ENCODE peak calls at places on chromosomes 3 and 15, in nine cellular contexts. One of them, this sample, is unnamed.

GRCh38 chr15:92011611-92012367 is 158.3 kb downstream of the SLCO3A1 start:
- DNase-seq in thoracic aorta: peak
- DNase-seq in heart left ventricle: peak
- DNase-seq in sigmoid colon: no peak
- DNase-seq in left ventricle myocardium inferior: no peak
- DNase-seq in aorta: peak
- DNase-seq in fibroblast of lung: no peak
- DNase-seq in H1: peak
- DNase-seq in lower lobe of right lung: no peak
- DNase-seq in this sample: no peak

GRCh38 chr3:133330043-133330442 is 69.8 kb upstream of the BFSP2 start:
- DNase-seq in thoracic aorta: no peak
- DNase-seq in heart left ventricle: no peak
- DNase-seq in sigmoid colon: no peak
- DNase-seq in left ventricle myocardium inferior: no peak
- DNase-seq in aorta: no peak
- DNase-seq in fibroblast of lung: no peak
- DNase-seq in H1: peak
- DNase-seq in lower lobe of right lung: no peak
- DNase-seq in this sample: no peak

GRCh38 chr15:81911572-81911971 is 134.2 kb downstream of the MEX3B start:
- DNase-seq in thoracic aorta: no peak
- DNase-seq in heart left ventricle: peak
- DNase-seq in sigmoid colon: no peak
- DNase-seq in left ventricle myocardium inferior: peak
- DNase-seq in aorta: no peak
- DNase-seq in fibroblast of lung: no peak
- DNase-seq in H1: no peak
- DNase-seq in lower lobe of right lung: no peak
- DNase-seq in this sample: no peak

GRCh38 chr15:99120050-99120777 is 15.3 kb downstream of the SYNM start:
- DNase-seq in thoracic aorta: no peak
- DNase-seq in heart left ventricle: no peak
- DNase-seq in sigmoid colon: peak
- DNase-seq in left ventricle myocardium inferior: no peak
- DNase-seq in aorta: no peak
- DNase-seq in fibroblast of lung: no peak
- DNase-seq in H1: no peak
- DNase-seq in lower lobe of right lung: peak
- DNase-seq in this sample: peak

GRCh38 chr3:38107911-38108648 is 28.8 kb downstream of the ACAA1 start:
- DNase-seq in thoracic aorta: no peak
- DNase-seq in heart left ventricle: no peak
- DNase-seq in sigmoid colon: peak
- DNase-seq in left ventricle myocardium inferior: no peak
- DNase-seq in aorta: peak
- DNase-seq in fibroblast of lung: no peak
- DNase-seq in H1: no peak
- DNase-seq in lower lobe of right lung: peak
- DNase-seq in this sample: peak

GRCh38 chr3:43378066-43378935 is 92.0 kb downstream of the SNRK start:
- DNase-seq in thoracic aorta: no peak
- DNase-seq in heart left ventricle: no peak
- DNase-seq in sigmoid colon: no peak
- DNase-seq in left ventricle myocardium inferior: no peak
- DNase-seq in aorta: no peak
- DNase-seq in fibroblast of lung: peak
- DNase-seq in H1: no peak
- DNase-seq in lower lobe of right lung: no peak
- DNase-seq in this sample: no peak

GRCh38 chr15:42286445-42287029 is 13.3 kb upstream of the TMEM87A start:
- DNase-seq in thoracic aorta: no peak
- DNase-seq in heart left ventricle: no peak
- DNase-seq in sigmoid colon: no peak
- DNase-seq in left ventricle myocardium inferior: no peak
- DNase-seq in aorta: no peak
- DNase-seq in fibroblast of lung: peak
- DNase-seq in H1: no peak
- DNase-seq in lower lobe of right lung: no peak
- DNase-seq in this sample: no peak

GRCh38 chr3:194624956-194625355 is 8.3 kb downstream of the TMEM44 start:
- DNase-seq in thoracic aorta: no peak
- DNase-seq in heart left ventricle: no peak
- DNase-seq in sigmoid colon: no peak
- DNase-seq in left ventricle myocardium inferior: no peak
- DNase-seq in aorta: no peak
- DNase-seq in fibroblast of lung: no peak
- DNase-seq in H1: no peak
- DNase-seq in lower lobe of right lung: no peak
- DNase-seq in this sample: no peak

GRCh38 chr15:101167791-101168462 is 83.9 kb downstream of the CHSY1 start:
- DNase-seq in thoracic aorta: peak
- DNase-seq in heart left ventricle: peak
- DNase-seq in sigmoid colon: peak
- DNase-seq in left ventricle myocardium inferior: peak
- DNase-seq in aorta: peak
- DNase-seq in fibroblast of lung: peak
- DNase-seq in H1: no peak
- DNase-seq in lower lobe of right lung: peak
- DNase-seq in this sample: peak

GRCh38 chr3:149808209-149808829 is 4.7 kb upstream of the RNF13 start:
- DNase-seq in thoracic aorta: peak
- DNase-seq in heart left ventricle: peak
- DNase-seq in sigmoid colon: peak
- DNase-seq in left ventricle myocardium inferior: peak
- DNase-seq in aorta: no peak
- DNase-seq in fibroblast of lung: peak
- DNase-seq in H1: no peak
- DNase-seq in lower lobe of right lung: peak
- DNase-seq in this sample: no peak

GRCh38 chr3:14902719-14903118 is 44.7 kb upstream of the NR2C2 start:
- DNase-seq in thoracic aorta: no peak
- DNase-seq in heart left ventricle: peak
- DNase-seq in sigmoid colon: peak
- DNase-seq in left ventricle myocardium inferior: peak
- DNase-seq in aorta: no peak
- DNase-seq in fibroblast of lung: peak
- DNase-seq in H1: no peak
- DNase-seq in lower lobe of right lung: peak
- DNase-seq in this sample: no peak

GRCh38 chr3:157123621-157124020 is 36.3 kb downstream of the CCNL1 start:
- DNase-seq in thoracic aorta: no peak
- DNase-seq in heart left ventricle: no peak
- DNase-seq in sigmoid colon: no peak
- DNase-seq in left ventricle myocardium inferior: no peak
- DNase-seq in aorta: no peak
- DNase-seq in fibroblast of lung: no peak
- DNase-seq in H1: no peak
- DNase-seq in lower lobe of right lung: no peak
- DNase-seq in this sample: no peak

GRCh38 chr15:80455051-80455648 is 51.0 kb downstream of the ARNT2 start:
- DNase-seq in thoracic aorta: no peak
- DNase-seq in heart left ventricle: no peak
- DNase-seq in sigmoid colon: no peak
- DNase-seq in left ventricle myocardium inferior: no peak
- DNase-seq in aorta: no peak
- DNase-seq in fibroblast of lung: no peak
- DNase-seq in H1: no peak
- DNase-seq in lower lobe of right lung: no peak
- DNase-seq in this sample: peak

GRCh38 chr15:69852482-69853275 is 245.0 kb downstream of the TLE3 start:
- DNase-seq in thoracic aorta: no peak
- DNase-seq in heart left ventricle: no peak
- DNase-seq in sigmoid colon: no peak
- DNase-seq in left ventricle myocardium inferior: no peak
- DNase-seq in aorta: no peak
- DNase-seq in fibroblast of lung: peak
- DNase-seq in H1: no peak
- DNase-seq in lower lobe of right lung: no peak
- DNase-seq in this sample: no peak

GRCh38 chr3:128786434-128787020 is 60.5 kb downstream of the RAB7A start:
- DNase-seq in thoracic aorta: no peak
- DNase-seq in heart left ventricle: no peak
- DNase-seq in sigmoid colon: no peak
- DNase-seq in left ventricle myocardium inferior: no peak
- DNase-seq in aorta: no peak
- DNase-seq in fibroblast of lung: no peak
- DNase-seq in H1: no peak
- DNase-seq in lower lobe of right lung: no peak
- DNase-seq in this sample: no peak

GRCh38 chr15:42070276-42070965 is 23.9 kb downstream of the PLA2G4D start:
- DNase-seq in thoracic aorta: no peak
- DNase-seq in heart left ventricle: no peak
- DNase-seq in sigmoid colon: no peak
- DNase-seq in left ventricle myocardium inferior: no peak
- DNase-seq in aorta: no peak
- DNase-seq in fibroblast of lung: no peak
- DNase-seq in H1: no peak
- DNase-seq in lower lobe of right lung: no peak
- DNase-seq in this sample: peak

GRCh38 chr15:56042031-56042430 is 48.6 kb upstream of the NEDD4 start:
- DNase-seq in thoracic aorta: no peak
- DNase-seq in heart left ventricle: no peak
- DNase-seq in sigmoid colon: no peak
- DNase-seq in left ventricle myocardium inferior: no peak
- DNase-seq in aorta: no peak
- DNase-seq in fibroblast of lung: no peak
- DNase-seq in H1: no peak
- DNase-seq in lower lobe of right lung: no peak
- DNase-seq in this sample: no peak
- H3K27ac ChIP-seq in thoracic aorta: no peak
- H3K27ac ChIP-seq in heart left ventricle: no peak
- H3K27ac ChIP-seq in sigmoid colon: no peak
- H3K27ac ChIP-seq in left ventricle myocardium inferior: no peak
- H3K27ac ChIP-seq in aorta: no peak
- H3K27ac ChIP-seq in fibroblast of lung: no peak
- H3K27ac ChIP-seq in H1: no peak
- H3K27ac ChIP-seq in lower lobe of right lung: no peak
- H3K27ac ChIP-seq in this sample: no peak

GRCh38 chr15:53246996-53247395 is 456.9 kb upstream of the ONECUT1 start:
- DNase-seq in thoracic aorta: no peak
- DNase-seq in heart left ventricle: no peak
- DNase-seq in sigmoid colon: no peak
- DNase-seq in left ventricle myocardium inferior: no peak
- DNase-seq in aorta: no peak
- DNase-seq in fibroblast of lung: no peak
- DNase-seq in H1: no peak
- DNase-seq in lower lobe of right lung: no peak
- DNase-seq in this sample: no peak
- H3K4me3 ChIP-seq in thoracic aorta: no peak
- H3K4me3 ChIP-seq in heart left ventricle: no peak
- H3K4me3 ChIP-seq in sigmoid colon: no peak
- H3K4me3 ChIP-seq in left ventricle myocardium inferior: no peak
- H3K4me3 ChIP-seq in aorta: no peak
- H3K4me3 ChIP-seq in fibroblast of lung: no peak
- H3K4me3 ChIP-seq in H1: no peak
- H3K4me3 ChIP-seq in lower lobe of right lung: no peak
- H3K4me3 ChIP-seq in this sample: no peak

GRCh38 chr3:109278546-109278945 is 37.8 kb downstream of the DPPA2 start:
- DNase-seq in thoracic aorta: no peak
- DNase-seq in heart left ventricle: no peak
- DNase-seq in sigmoid colon: no peak
- DNase-seq in left ventricle myocardium inferior: no peak
- DNase-seq in aorta: no peak
- DNase-seq in fibroblast of lung: no peak
- DNase-seq in H1: no peak
- DNase-seq in lower lobe of right lung: no peak
- DNase-seq in this sample: no peak
- H3K27ac ChIP-seq in thoracic aorta: peak
- H3K27ac ChIP-seq in heart left ventricle: no peak
- H3K27ac ChIP-seq in sigmoid colon: no peak
- H3K27ac ChIP-seq in left ventricle myocardium inferior: no peak
- H3K27ac ChIP-seq in aorta: no peak
- H3K27ac ChIP-seq in fibroblast of lung: no peak
- H3K27ac ChIP-seq in H1: no peak
- H3K27ac ChIP-seq in lower lobe of right lung: no peak
- H3K27ac ChIP-seq in this sample: no peak

DNA sequence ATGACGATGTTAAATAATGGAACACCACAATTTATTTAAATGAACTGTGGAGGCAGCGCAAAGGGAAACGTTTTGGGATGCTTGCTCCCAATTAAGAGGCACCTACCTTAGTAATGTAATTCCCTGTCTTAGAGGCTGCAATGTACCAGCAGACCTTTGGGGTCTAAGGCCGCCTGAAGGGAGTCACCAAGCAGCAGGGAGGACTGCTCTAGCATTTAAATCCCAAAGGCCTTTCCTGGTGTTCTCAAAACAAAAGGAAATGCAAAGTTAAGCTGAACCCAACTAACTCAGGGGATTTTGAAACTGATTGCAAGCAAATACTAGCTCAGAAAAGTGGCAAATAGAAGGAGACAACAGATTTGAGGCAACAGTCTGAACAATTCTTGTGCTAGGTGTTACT is 510.8 kb downstream of the GABRG3 start:
- DNase-seq in thoracic aorta: no peak
- DNase-seq in heart left ventricle: no peak
- DNase-seq in sigmoid colon: no peak
- DNase-seq in left ventricle myocardium inferior: no peak
- DNase-seq in aorta: no peak
- DNase-seq in fibroblast of lung: no peak
- DNase-seq in H1: peak
- DNase-seq in lower lobe of right lung: no peak
- DNase-seq in this sample: no peak
- H3K4me3 ChIP-seq in thoracic aorta: no peak
- H3K4me3 ChIP-seq in heart left ventricle: no peak
- H3K4me3 ChIP-seq in sigmoid colon: no peak
- H3K4me3 ChIP-seq in left ventricle myocardium inferior: no peak
- H3K4me3 ChIP-seq in aorta: no peak
- H3K4me3 ChIP-seq in fibroblast of lung: no peak
- H3K4me3 ChIP-seq in H1: no peak
- H3K4me3 ChIP-seq in lower lobe of right lung: no peak
- H3K4me3 ChIP-seq in this sample: no peak

This sample was measured in coronary artery.